ENCODE peak calls at places on chromosomes 12 and 14, in nine cellular contexts. One of them, this sample, is unnamed. For H3K4me1, the result is how much of the 10 kb centered on the place peaks cover.

GRCh38 chr12:123859035-123859434 is 96.9 kb downstream of the DNAH10 start:
- DNase-seq in mammary epithelial cell: no peak
- DNase-seq in stomach: no peak
- DNase-seq in OCI-LY7: no peak
- DNase-seq in tibial nerve: no peak
- DNase-seq in foreskin keratinocyte: no peak
- DNase-seq in right lobe of liver: no peak
- DNase-seq in endothelial cell of umbilical vein: no peak
- DNase-seq in thoracic aorta: no peak
- DNase-seq in this sample: no peak

GRCh38 chr12:122366685-122367475 is 55.6 kb downstream of the CLIP1 start:
- DNase-seq in OCI-LY7: no peak
- DNase-seq in thoracic aorta: no peak
- DNase-seq in tibial nerve: peak
- DNase-seq in endothelial cell of umbilical vein: peak
- DNase-seq in foreskin keratinocyte: peak
- DNase-seq in stomach: no peak
- DNase-seq in mammary epithelial cell: peak
- DNase-seq in right lobe of liver: no peak
- DNase-seq in this sample: no peak

GRCh38 chr14:102046337-102047278 is 40.2 kb downstream of the HSP90AA1 start:
- DNase-seq in endothelial cell of umbilical vein: peak
- DNase-seq in foreskin keratinocyte: no peak
- DNase-seq in thoracic aorta: peak
- DNase-seq in stomach: peak
- DNase-seq in right lobe of liver: peak
- DNase-seq in mammary epithelial cell: peak
- DNase-seq in OCI-LY7: peak
- DNase-seq in tibial nerve: peak
- DNase-seq in this sample: peak

GRCh38 chr12:13362260-13362841 is 165.8 kb downstream of the EMP1 start:
- DNase-seq in right lobe of liver: peak
- DNase-seq in thoracic aorta: no peak
- DNase-seq in stomach: peak
- DNase-seq in mammary epithelial cell: peak
- DNase-seq in endothelial cell of umbilical vein: peak
- DNase-seq in tibial nerve: no peak
- DNase-seq in foreskin keratinocyte: peak
- DNase-seq in OCI-LY7: peak
- DNase-seq in this sample: peak

GRCh38 chr12:29794869-29795268 is 11.1 kb upstream of the TMTC1 start:
- DNase-seq in right lobe of liver: no peak
- DNase-seq in tibial nerve: no peak
- DNase-seq in endothelial cell of umbilical vein: no peak
- DNase-seq in thoracic aorta: no peak
- DNase-seq in foreskin keratinocyte: no peak
- DNase-seq in OCI-LY7: no peak
- DNase-seq in stomach: no peak
- DNase-seq in mammary epithelial cell: no peak
- DNase-seq in this sample: no peak

GRCh38 chr12:69243099-69244084 is 4.0 kb downstream of the CPSF6 start:
- DNase-seq in right lobe of liver: no peak
- DNase-seq in tibial nerve: no peak
- DNase-seq in endothelial cell of umbilical vein: no peak
- DNase-seq in stomach: no peak
- DNase-seq in mammary epithelial cell: no peak
- DNase-seq in OCI-LY7: peak
- DNase-seq in thoracic aorta: no peak
- DNase-seq in foreskin keratinocyte: no peak
- DNase-seq in this sample: no peak

GRCh38 chr14:100224229-100224628 is 14.7 kb upstream of the YY1 start:
- DNase-seq in mammary epithelial cell: no peak
- DNase-seq in right lobe of liver: no peak
- DNase-seq in foreskin keratinocyte: no peak
- DNase-seq in tibial nerve: no peak
- DNase-seq in endothelial cell of umbilical vein: no peak
- DNase-seq in OCI-LY7: no peak
- DNase-seq in stomach: no peak
- DNase-seq in thoracic aorta: no peak
- DNase-seq in this sample: no peak

GRCh38 chr12:41919025-41919424 is 225.6 kb downstream of the GXYLT1 start:
- DNase-seq in endothelial cell of umbilical vein: no peak
- DNase-seq in tibial nerve: no peak
- DNase-seq in mammary epithelial cell: no peak
- DNase-seq in foreskin keratinocyte: no peak
- DNase-seq in thoracic aorta: no peak
- DNase-seq in OCI-LY7: no peak
- DNase-seq in stomach: no peak
- DNase-seq in right lobe of liver: no peak
- DNase-seq in this sample: no peak

GRCh38 chr14:79502101-79502750 is 709.1 kb downstream of the DIO2 start:
- DNase-seq in mammary epithelial cell: no peak
- DNase-seq in OCI-LY7: no peak
- DNase-seq in stomach: no peak
- DNase-seq in foreskin keratinocyte: no peak
- DNase-seq in tibial nerve: no peak
- DNase-seq in thoracic aorta: no peak
- DNase-seq in endothelial cell of umbilical vein: no peak
- DNase-seq in right lobe of liver: no peak
- DNase-seq in this sample: no peak

GRCh38 chr14:100885196-100886030 is 18.1 kb downstream of the RTL1 start:
- DNase-seq in right lobe of liver: no peak
- DNase-seq in endothelial cell of umbilical vein: no peak
- DNase-seq in thoracic aorta: no peak
- DNase-seq in foreskin keratinocyte: no peak
- DNase-seq in tibial nerve: no peak
- DNase-seq in stomach: no peak
- DNase-seq in OCI-LY7: no peak
- DNase-seq in mammary epithelial cell: no peak
- DNase-seq in this sample: no peak

GRCh38 chr12:34286934-34287333 is 264.6 kb downstream of the ALG10 start:
- DNase-seq in OCI-LY7: no peak
- DNase-seq in foreskin keratinocyte: no peak
- DNase-seq in stomach: no peak
- DNase-seq in tibial nerve: no peak
- DNase-seq in thoracic aorta: no peak
- DNase-seq in endothelial cell of umbilical vein: no peak
- DNase-seq in right lobe of liver: no peak
- DNase-seq in mammary epithelial cell: no peak
- DNase-seq in this sample: no peak

GRCh38 chr12:71840226-71840847 is 778 bp downstream of the TBC1D15 start:
- DNase-seq in stomach: no peak
- DNase-seq in mammary epithelial cell: peak
- DNase-seq in OCI-LY7: no peak
- DNase-seq in tibial nerve: no peak
- DNase-seq in right lobe of liver: no peak
- DNase-seq in thoracic aorta: no peak
- DNase-seq in foreskin keratinocyte: peak
- DNase-seq in endothelial cell of umbilical vein: peak
- DNase-seq in this sample: no peak

GRCh38 chr12:129871991-129872969 is 31.5 kb downstream of the TMEM132D start:
- DNase-seq in stomach: no peak
- DNase-seq in OCI-LY7: no peak
- DNase-seq in tibial nerve: no peak
- DNase-seq in foreskin keratinocyte: no peak
- DNase-seq in right lobe of liver: no peak
- DNase-seq in endothelial cell of umbilical vein: no peak
- DNase-seq in mammary epithelial cell: no peak
- DNase-seq in thoracic aorta: no peak
- DNase-seq in this sample: no peak

GRCh38 chr14:30580616-30581282 is 21.8 kb downstream of the G2E3 start:
- DNase-seq in mammary epithelial cell: no peak
- DNase-seq in stomach: no peak
- DNase-seq in tibial nerve: no peak
- DNase-seq in OCI-LY7: no peak
- DNase-seq in endothelial cell of umbilical vein: no peak
- DNase-seq in foreskin keratinocyte: no peak
- DNase-seq in right lobe of liver: no peak
- DNase-seq in thoracic aorta: no peak
- DNase-seq in this sample: no peak

GRCh38 chr12:113988976-113989375 is 22.9 kb upstream of the RBM19 start:
- DNase-seq in endothelial cell of umbilical vein: no peak
- DNase-seq in thoracic aorta: no peak
- DNase-seq in foreskin keratinocyte: no peak
- DNase-seq in tibial nerve: no peak
- DNase-seq in mammary epithelial cell: no peak
- DNase-seq in right lobe of liver: no peak
- DNase-seq in OCI-LY7: no peak
- DNase-seq in stomach: no peak
- DNase-seq in this sample: no peak

GRCh38 chr12:23193552-23193951 is 568.6 kb downstream of the ETNK1 start:
- DNase-seq in tibial nerve: no peak
- DNase-seq in foreskin keratinocyte: no peak
- DNase-seq in stomach: no peak
- DNase-seq in thoracic aorta: no peak
- DNase-seq in right lobe of liver: no peak
- DNase-seq in OCI-LY7: no peak
- DNase-seq in endothelial cell of umbilical vein: no peak
- DNase-seq in mammary epithelial cell: no peak
- DNase-seq in this sample: no peak

GRCh38 chr14:55388160-55388559 is 23.5 kb downstream of the ATG14 start:
- DNase-seq in stomach: no peak
- DNase-seq in tibial nerve: no peak
- DNase-seq in foreskin keratinocyte: peak
- DNase-seq in mammary epithelial cell: peak
- DNase-seq in OCI-LY7: no peak
- DNase-seq in right lobe of liver: no peak
- DNase-seq in endothelial cell of umbilical vein: no peak
- DNase-seq in thoracic aorta: no peak
- DNase-seq in this sample: no peak

GRCh38 chr12:60227916-60228315 is 632.1 kb downstream of the SLC16A7 start:
- DNase-seq in mammary epithelial cell: no peak
- DNase-seq in OCI-LY7: no peak
- DNase-seq in foreskin keratinocyte: no peak
- DNase-seq in right lobe of liver: no peak
- DNase-seq in endothelial cell of umbilical vein: no peak
- DNase-seq in stomach: no peak
- DNase-seq in tibial nerve: no peak
- DNase-seq in thoracic aorta: no peak
- DNase-seq in this sample: no peak

GRCh38 chr14:30630248-30630647 is 8.1 kb downstream of the SCFD1 start:
- DNase-seq in stomach: no peak
- DNase-seq in OCI-LY7: no peak
- DNase-seq in thoracic aorta: no peak
- DNase-seq in endothelial cell of umbilical vein: no peak
- DNase-seq in foreskin keratinocyte: no peak
- DNase-seq in mammary epithelial cell: no peak
- DNase-seq in right lobe of liver: no peak
- DNase-seq in tibial nerve: no peak
- DNase-seq in this sample: no peak

GRCh38 chr12:130351331-130351730 is 13.6 kb downstream of the PIWIL1 start:
- DNase-seq in right lobe of liver: no peak
- DNase-seq in endothelial cell of umbilical vein: no peak
- DNase-seq in foreskin keratinocyte: peak
- DNase-seq in OCI-LY7: no peak
- DNase-seq in stomach: no peak
- DNase-seq in thoracic aorta: no peak
- DNase-seq in mammary epithelial cell: peak
- DNase-seq in tibial nerve: no peak
- DNase-seq in this sample: no peak

GRCh38 chr12:2112401-2112800 is 59.6 kb downstream of the CACNA1C start:
- DNase-seq in foreskin keratinocyte: no peak
- DNase-seq in OCI-LY7: no peak
- DNase-seq in stomach: no peak
- DNase-seq in thoracic aorta: no peak
- DNase-seq in endothelial cell of umbilical vein: no peak
- DNase-seq in tibial nerve: no peak
- DNase-seq in mammary epithelial cell: no peak
- DNase-seq in right lobe of liver: no peak
- DNase-seq in this sample: no peak
- H3K27ac ChIP-seq in foreskin keratinocyte: no peak
- H3K27ac ChIP-seq in OCI-LY7: no peak
- H3K27ac ChIP-seq in stomach: no peak
- H3K27ac ChIP-seq in thoracic aorta: peak
- H3K27ac ChIP-seq in endothelial cell of umbilical vein: no peak
- H3K27ac ChIP-seq in tibial nerve: no peak
- H3K27ac ChIP-seq in mammary epithelial cell: no peak
- H3K27ac ChIP-seq in right lobe of liver: no peak
- H3K27ac ChIP-seq in this sample: no peak

DNA sequence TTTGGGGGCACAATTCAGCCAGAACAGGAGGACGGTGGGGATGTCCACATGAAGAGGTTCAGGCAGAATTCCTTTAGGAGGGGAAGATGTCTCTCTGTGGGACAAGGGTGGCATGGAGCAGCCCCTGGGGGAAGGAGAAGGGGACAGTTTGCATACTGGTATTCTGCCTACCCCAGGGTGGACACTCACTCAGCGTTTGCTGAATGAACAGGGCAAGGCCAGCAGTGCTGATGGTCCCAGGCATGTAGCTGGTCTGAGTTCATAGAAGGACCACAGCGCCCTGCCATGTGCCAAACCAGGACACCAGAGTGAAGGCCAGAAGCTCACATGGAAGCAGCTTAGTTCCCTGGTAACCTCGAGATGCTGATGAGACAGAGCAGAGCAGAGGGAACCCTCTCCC is 5.4 kb downstream of the SERPINA5 start:
- DNase-seq in mammary epithelial cell: no peak
- DNase-seq in thoracic aorta: no peak
- DNase-seq in right lobe of liver: no peak
- DNase-seq in stomach: no peak
- DNase-seq in tibial nerve: no peak
- DNase-seq in OCI-LY7: no peak
- DNase-seq in endothelial cell of umbilical vein: no peak
- DNase-seq in foreskin keratinocyte: no peak
- DNase-seq in this sample: no peak
- TF ChIP-seq CTCF in mammary epithelial cell: no peak
- TF ChIP-seq CTCF in thoracic aorta: no peak
- TF ChIP-seq CTCF in right lobe of liver: no peak
- TF ChIP-seq CTCF in stomach: no peak
- TF ChIP-seq CTCF in tibial nerve: no peak
- TF ChIP-seq CTCF in OCI-LY7: no peak
- TF ChIP-seq CTCF in endothelial cell of umbilical vein: no peak
- TF ChIP-seq CTCF in foreskin keratinocyte: no peak
- TF ChIP-seq CTCF in this sample: no peak

GRCh38 chr14:68978550-68978911 is 571 bp downstream of the ACTN1 start:
- DNase-seq in stomach: peak
- DNase-seq in foreskin keratinocyte: no peak
- DNase-seq in mammary epithelial cell: peak
- DNase-seq in tibial nerve: peak
- DNase-seq in thoracic aorta: no peak
- DNase-seq in endothelial cell of umbilical vein: peak
- DNase-seq in right lobe of liver: peak
- DNase-seq in OCI-LY7: no peak
- DNase-seq in this sample: peak
- H3K4me1 ChIP-seq in stomach: half or more
- H3K4me1 ChIP-seq in foreskin keratinocyte: under half
- H3K4me1 ChIP-seq in mammary epithelial cell: half or more
- H3K4me1 ChIP-seq in tibial nerve: under half
- H3K4me1 ChIP-seq in thoracic aorta: under half
- H3K4me1 ChIP-seq in endothelial cell of umbilical vein: half or more
- H3K4me1 ChIP-seq in right lobe of liver: under half
- H3K4me1 ChIP-seq in OCI-LY7: under half
- H3K4me1 ChIP-seq in this sample: under half

DNA sequence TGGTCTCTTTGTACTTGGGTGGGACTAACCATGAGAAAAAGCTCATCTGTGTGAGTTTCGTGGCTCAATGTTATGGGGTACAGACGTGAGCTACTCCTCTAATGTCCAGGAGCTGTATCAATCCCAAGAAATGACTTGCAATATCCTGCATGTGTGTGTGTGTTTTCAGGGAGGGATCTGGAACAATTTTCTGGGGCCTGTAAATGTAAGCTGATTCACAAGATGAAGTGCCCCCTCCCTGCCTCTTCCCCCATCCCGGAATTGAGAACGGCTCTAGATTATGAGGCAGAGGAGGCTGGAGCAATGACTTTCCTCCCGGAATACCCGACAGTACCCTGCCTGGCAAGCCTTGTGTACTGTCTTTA is 53.9 kb downstream of the TMX1 start:
- DNase-seq in right lobe of liver: no peak
- DNase-seq in mammary epithelial cell: no peak
- DNase-seq in tibial nerve: no peak
- DNase-seq in foreskin keratinocyte: no peak
- DNase-seq in stomach: no peak
- DNase-seq in OCI-LY7: no peak
- DNase-seq in thoracic aorta: no peak
- DNase-seq in endothelial cell of umbilical vein: no peak
- DNase-seq in this sample: no peak
- H3K27ac ChIP-seq in right lobe of liver: no peak
- H3K27ac ChIP-seq in mammary epithelial cell: no peak
- H3K27ac ChIP-seq in tibial nerve: peak
- H3K27ac ChIP-seq in foreskin keratinocyte: no peak
- H3K27ac ChIP-seq in stomach: no peak
- H3K27ac ChIP-seq in OCI-LY7: no peak
- H3K27ac ChIP-seq in thoracic aorta: peak
- H3K27ac ChIP-seq in endothelial cell of umbilical vein: no peak
- H3K27ac ChIP-seq in this sample: no peak

This sample was measured in lower lobe of right lung.